ENCODE peak calls at places on chromosome 19, in seven cellular contexts. C is suprapubic skin, X is ovary, O is caudate nucleus, D is mammary epithelial cell, S is heart right ventricle, B is ascending aorta. G is an unnamed sample.

GRCh38 chr19:42333018-42333417 is 7.6 kb downstream of the MEGF8 start:
- DNase-seq in X (no peak), D (no peak), C (no peak), O (no peak), S (no peak), B (no peak), G (no peak)

GRCh38 chr19:6216236-6216995 is 63.4 kb downstream of the MLLT1 start:
- DNase-seq in B (no peak), S (no peak), X (no peak), O (no peak), D (no peak), C (no peak), G (no peak)

GRCh38 chr19:39224910-39225309 is 19.9 kb downstream of the IFNL3 start:
- DNase-seq in C (no peak), S (no peak), X (no peak), D (no peak), B (no peak), O (no peak), G (no peak)

GRCh38 chr19:35596366-35596999 is 10.5 kb downstream of the PMIS2 start:
- DNase-seq in D (no peak), C (no peak), B (no peak), X (no peak), S (no peak), O (no peak), G (no peak)

GRCh38 chr19:34118879-34119748 is 53.2 kb upstream of the LSM14A start:
- DNase-seq in S (no peak), B (no peak), D (no peak), O (no peak), C (no peak), X (no peak), G (no peak)

GRCh38 chr19:3774621-3775373 is 2.8 kb upstream of the RAX2 start:
- DNase-seq in O (no peak), D (no peak), S (no peak), X (no peak), C (no peak), B (no peak), G (no peak)

GRCh38 chr19:23070353-23070781 is 46.5 kb upstream of the ZNF730 start:
- DNase-seq in B (peak), S (peak), O (no peak), X (peak), C (peak), D (peak), G (no peak)

GRCh38 chr19:32858559-32858958 is 11.0 kb downstream of the SLC7A9 start:
- DNase-seq in O (no peak), X (no peak), D (no peak), C (peak), S (no peak), B (no peak), G (no peak)

GRCh38 chr19:30648321-30648720 is 276.1 kb downstream of the ZNF536 start:
- DNase-seq in O (no peak), S (no peak), C (no peak), B (peak), X (no peak), D (no peak), G (no peak)

GRCh38 chr19:39827216-39827615 is 6.7 kb downstream of the DYRK1B start:
- DNase-seq in S (no peak), X (no peak), C (no peak), B (no peak), O (no peak), D (no peak), G (no peak)

GRCh38 chr19:13002970-13003540 is 7.8 kb downstream of the NFIX start:
- DNase-seq in C (no peak), S (no peak), B (no peak), D (no peak), X (no peak), O (no peak), G (no peak)

GRCh38 chr19:33385956-33386355 is 12.4 kb downstream of the CEBPG start:
- DNase-seq in C (no peak), B (no peak), X (no peak), S (no peak), O (no peak), D (no peak), G (no peak)

GRCh38 chr19:40650749-40651305 is 39.6 kb downstream of the NUMBL start:
- DNase-seq in B (peak), X (no peak), D (no peak), S (peak), O (no peak), C (no peak), G (no peak)

DNA sequence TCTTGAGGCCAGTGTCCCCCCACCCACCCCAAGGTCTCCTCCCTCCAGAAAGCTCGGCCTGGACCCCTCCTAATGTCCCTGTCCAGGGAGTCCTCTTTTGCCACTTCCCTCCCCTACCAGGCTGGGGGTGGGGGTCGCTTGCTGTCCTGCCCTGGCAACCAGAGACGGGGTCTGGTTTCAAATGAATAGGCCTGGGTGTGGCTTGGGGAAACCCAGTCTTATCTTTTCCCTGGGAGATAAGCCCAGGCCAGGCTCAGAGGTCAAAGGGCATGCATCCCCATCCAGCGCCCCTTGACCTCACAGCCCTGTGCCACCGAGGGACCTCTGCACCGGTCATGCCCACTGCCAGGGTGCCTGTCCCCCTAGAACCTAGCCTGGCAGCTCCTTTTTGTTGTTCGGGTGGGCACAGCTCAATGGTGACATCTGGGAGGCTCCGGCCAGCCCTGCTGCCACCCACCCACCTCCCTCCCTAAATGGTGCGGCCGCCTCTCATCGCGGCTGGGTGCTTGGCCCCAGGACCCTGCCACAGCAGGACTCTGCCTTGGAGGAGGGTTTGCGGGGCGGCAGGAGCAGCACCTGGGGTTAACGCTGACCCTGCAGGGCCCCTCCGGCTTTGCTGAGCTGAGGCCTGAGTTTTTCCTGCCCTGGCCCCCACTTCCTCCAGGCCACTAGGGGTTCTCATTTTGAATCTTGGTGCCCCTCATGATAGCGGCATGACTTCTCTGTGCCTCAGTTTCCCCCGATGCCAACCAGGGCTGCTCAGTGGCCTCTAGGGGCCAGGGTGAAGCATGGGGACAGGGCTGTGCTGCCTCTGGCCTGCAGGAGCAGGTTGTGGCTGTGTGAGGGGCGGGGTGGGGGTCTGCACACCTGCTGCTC is 2.8 kb upstream of the CERS1 start:
- DNase-seq in X (no peak), B (no peak), O (no peak), C (no peak), D (no peak), S (no peak), G (no peak)
- H3K27ac ChIP-seq in X (no peak), B (no peak), O (peak), C (no peak), D (no peak), S (no peak), G (peak)

DNA sequence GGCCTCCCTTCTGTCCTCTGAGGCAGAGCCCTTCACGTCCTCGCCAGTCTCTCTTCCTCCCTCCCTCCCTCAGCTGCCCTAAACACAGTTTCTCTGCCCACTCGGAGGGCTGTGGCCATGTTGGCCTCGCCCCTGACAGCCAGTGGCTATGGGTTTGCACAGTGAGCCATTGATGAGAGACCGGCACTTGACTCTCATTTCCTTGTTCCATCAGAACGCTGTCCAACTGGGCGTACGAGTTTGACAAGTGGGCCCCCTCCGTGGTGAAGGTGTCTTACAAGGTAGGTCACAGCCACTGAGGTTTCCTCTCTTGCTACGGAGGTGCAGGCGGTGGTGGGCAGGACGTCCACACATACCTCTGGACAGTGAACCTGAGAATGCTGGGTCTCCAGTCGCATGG is 57.9 kb downstream of the SMARCA4 start:
- DNase-seq in S (no peak), O (no peak), D (no peak), X (no peak), B (no peak), C (no peak), G (no peak)
- H3K27ac ChIP-seq in S (no peak), O (no peak), D (no peak), X (no peak), B (no peak), C (peak), G (no peak)

DNA sequence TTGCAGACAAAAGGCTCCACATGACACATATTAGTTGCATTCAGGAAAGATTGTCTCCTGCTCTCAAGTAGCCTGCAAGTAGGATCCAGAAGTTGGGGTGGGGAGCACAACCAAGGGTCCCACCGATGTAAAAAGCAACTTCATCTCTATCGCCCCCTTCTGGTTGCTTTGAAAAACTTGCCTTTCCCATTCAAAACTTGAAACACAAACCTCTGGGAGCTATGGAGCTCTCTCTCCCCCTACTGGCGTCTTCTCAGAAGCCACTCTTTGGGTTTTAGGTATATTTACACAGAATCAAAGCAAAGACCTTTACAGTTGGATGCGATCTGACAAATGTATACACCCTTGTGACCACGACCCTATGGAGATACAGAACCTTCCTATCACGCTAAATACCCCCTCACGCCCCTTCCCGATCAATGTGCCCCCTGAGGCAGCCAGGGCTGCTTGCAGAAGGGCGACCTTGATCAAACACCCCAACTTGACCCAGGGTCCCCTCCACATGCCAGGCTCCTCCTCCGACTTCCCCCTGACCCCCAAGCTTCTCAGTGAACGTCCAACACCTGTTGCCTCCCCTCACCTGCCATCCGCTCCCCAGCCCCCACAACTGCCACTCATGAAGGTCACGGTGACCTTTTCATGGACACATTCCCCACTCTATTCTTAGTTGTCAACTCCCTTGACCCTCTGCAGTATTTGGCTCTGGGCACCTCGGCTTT is 10.1 kb downstream of the NOSIP start:
- DNase-seq in D (peak), X (peak), S (peak), C (no peak), B (peak), O (no peak), G (peak)
- H3K27ac ChIP-seq in D (no peak), X (no peak), S (peak), C (no peak), B (no peak), O (no peak), G (peak)

GRCh38 chr19:21410166-21410565 is 13.2 kb downstream of the ZNF493 start:
- DNase-seq in C (no peak), O (no peak), D (no peak), S (no peak), X (no peak), B (no peak), G (no peak)
- H3K27ac ChIP-seq in C (no peak), O (no peak), D (no peak), S (no peak), X (no peak), B (no peak), G (no peak)

DNA sequence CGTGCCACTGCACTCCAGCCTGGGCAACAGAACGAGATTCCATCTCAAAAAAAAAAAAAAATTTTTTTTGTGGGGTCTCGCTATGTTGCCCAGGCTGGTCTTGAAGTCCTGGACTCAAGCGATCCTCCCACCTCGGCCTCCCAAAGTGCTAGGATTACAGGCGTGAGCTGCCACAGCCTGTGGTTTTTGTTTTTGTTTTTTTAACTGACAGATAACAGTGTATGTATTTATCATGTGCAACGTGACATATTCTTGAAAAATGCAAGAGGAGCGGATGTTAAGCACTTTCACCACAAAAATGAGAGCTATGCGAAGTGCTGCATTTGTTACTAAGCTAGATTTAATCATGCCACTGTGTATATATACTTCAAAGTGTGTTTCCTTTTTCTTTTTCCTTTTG is 49.0 kb downstream of the ARHGEF18 start:
- DNase-seq in S (no peak), O (no peak), X (no peak), D (peak), C (no peak), B (no peak), G (peak)
- H3K27ac ChIP-seq in S (no peak), O (no peak), X (no peak), D (no peak), C (no peak), B (no peak), G (no peak)

DNA sequence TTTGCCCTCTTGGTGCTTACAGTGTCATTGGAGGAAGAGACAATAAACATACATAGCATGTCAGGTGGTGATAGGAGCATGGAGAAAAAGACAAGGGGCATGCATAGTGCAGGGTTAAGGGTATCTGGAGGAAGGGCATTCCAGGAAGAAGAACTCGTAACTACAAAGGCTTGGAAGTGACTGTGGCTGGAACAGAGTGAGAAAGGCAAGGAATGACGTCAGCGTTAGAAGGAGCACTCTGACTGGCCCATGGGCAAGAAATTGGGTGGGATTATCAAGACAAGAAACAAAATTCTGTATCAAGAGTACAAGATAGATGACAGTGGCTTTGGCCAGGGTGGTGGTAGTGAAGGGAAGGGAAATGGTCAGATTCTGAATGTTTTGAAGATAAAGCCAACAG is 11.2 kb downstream of the SMIM17 start:
- DNase-seq in O (no peak), S (no peak), C (peak), X (no peak), B (no peak), D (no peak), G (no peak)
- H3K27ac ChIP-seq in O (no peak), S (no peak), C (no peak), X (no peak), B (no peak), D (no peak), G (no peak)

GRCh38 chr19:19492026-19492610 is 23.2 kb downstream of the TSSK6 start:
- DNase-seq in S (no peak), X (no peak), O (no peak), D (no peak), C (no peak), B (no peak), G (no peak)
- H3K27ac ChIP-seq in S (no peak), X (no peak), O (no peak), D (no peak), C (no peak), B (no peak), G (no peak)

G was measured in cardiac muscle cell.